ENCODE peak calls at places on chromosomes 2 and 18, in ten cellular contexts. P, H, A, S, T, U, O, Y, Q and F are unnamed samples.

GRCh38 chr18:32974421-32975165 is 201.8 kb upstream of the KLHL14 start:
- DNase-seq in P (no peak), H (no peak), A (peak), S (no peak), T (no peak), U (no peak), O (no peak), Y (no peak), Q (no peak), F (no peak)

GRCh38 chr2:174970092-174970491 is 35.1 kb downstream of the CHN1 start:
- DNase-seq in P (no peak), H (no peak), A (peak), S (peak), T (no peak), U (no peak), O (no peak), Y (no peak), Q (no peak), F (no peak)

GRCh38 chr2:27773959-27774358 is 2.4 kb downstream of the MRPL33 start:
- DNase-seq in P (no peak), H (no peak), A (no peak), S (no peak), T (no peak), U (no peak), O (no peak), Y (no peak), Q (no peak), F (no peak)

GRCh38 chr2:8800821-8801220 is 36.6 kb downstream of the KIDINS220 start:
- DNase-seq in P (no peak), H (no peak), A (no peak), S (no peak), T (no peak), U (no peak), O (no peak), Y (no peak), Q (no peak), F (no peak)

GRCh38 chr18:69974365-69974764 is 26.7 kb upstream of the CD226 start:
- DNase-seq in P (no peak), H (no peak), A (peak), S (peak), T (no peak), U (no peak), O (no peak), Y (no peak), Q (no peak), F (peak)

GRCh38 chr2:144415381-144415780 is 104.5 kb downstream of the ZEB2 start:
- DNase-seq in P (no peak), H (no peak), A (no peak), S (no peak), T (no peak), U (no peak), O (no peak), Y (no peak), Q (no peak), F (no peak)

GRCh38 chr2:211457325-211457724 is 900.9 kb downstream of the CPS1 start:
- DNase-seq in P (peak), H (no peak), A (no peak), S (no peak), T (no peak), U (no peak), O (no peak), Y (no peak), Q (no peak), F (no peak)

GRCh38 chr2:104332733-104333132 is 521.2 kb upstream of the POU3F3 start:
- DNase-seq in P (no peak), H (no peak), A (peak), S (no peak), T (no peak), U (no peak), O (no peak), Y (no peak), Q (peak), F (peak)

GRCh38 chr2:132670104-132670960 is at the start of gene LYPD1:
- DNase-seq in P (peak), H (peak), A (peak), S (no peak), T (no peak), U (no peak), O (no peak), Y (peak), Q (no peak), F (no peak)

GRCh38 chr2:162215162-162215561 is 28.1 kb downstream of the FAP start:
- DNase-seq in P (no peak), H (no peak), A (no peak), S (no peak), T (no peak), U (no peak), O (no peak), Y (no peak), Q (no peak), F (no peak)

GRCh38 chr2:233845301-233846060 is 8.9 kb downstream of the HJURP start:
- DNase-seq in P (no peak), H (no peak), A (no peak), S (no peak), T (no peak), U (peak), O (no peak), Y (no peak), Q (no peak), F (no peak)

GRCh38 chr2:67790622-67791021 is 272.2 kb downstream of the C1D start:
- DNase-seq in P (no peak), H (no peak), A (peak), S (peak), T (no peak), U (no peak), O (no peak), Y (no peak), Q (no peak), F (peak)

GRCh38 chr2:215692387-215693079 is 256.7 kb upstream of the FN1 start:
- DNase-seq in P (no peak), H (no peak), A (peak), S (peak), T (no peak), U (no peak), O (no peak), Y (no peak), Q (no peak), F (peak)

GRCh38 chr2:63486861-63487290 is 101.4 kb downstream of the WDPCP start:
- DNase-seq in P (peak), H (no peak), A (no peak), S (no peak), T (no peak), U (no peak), O (no peak), Y (no peak), Q (no peak), F (no peak)

GRCh38 chr2:37324536-37324785 is 172 bp downstream of the PRKD3 start:
- DNase-seq in P (peak), H (peak), A (peak), S (peak), T (peak), U (no peak), O (peak), Y (no peak), Q (no peak), F (peak)

GRCh38 chr18:9771261-9771976 is 63.3 kb downstream of the RAB31 start:
- DNase-seq in P (peak), H (peak), A (peak), S (peak), T (no peak), U (peak), O (peak), Y (peak), Q (peak), F (peak)

GRCh38 chr2:121999273-121999672 is 243.8 kb downstream of the TSN start:
- DNase-seq in P (no peak), H (no peak), A (peak), S (peak), T (no peak), U (no peak), O (no peak), Y (no peak), Q (no peak), F (peak)

GRCh38 chr2:151669585-151670081 is 64.6 kb downstream of the NEB start:
- DNase-seq in P (peak), H (no peak), A (peak), S (no peak), T (no peak), U (no peak), O (no peak), Y (no peak), Q (peak), F (no peak)

GRCh38 chr2:11889854-11890253 is 143.4 kb downstream of the LPIN1 start:
- DNase-seq in P (no peak), H (no peak), A (no peak), S (no peak), T (no peak), U (no peak), O (no peak), Y (no peak), Q (no peak), F (no peak)

GRCh38 chr2:86002375-86002774 is 103.3 kb downstream of the POLR1A start:
- DNase-seq in P (no peak), H (no peak), A (no peak), S (no peak), T (no peak), U (no peak), O (no peak), Y (no peak), Q (no peak), F (no peak)

GRCh38 chr2:201244829-201245228 is 15.5 kb upstream of the CASP8 start:
- DNase-seq in P (no peak), H (no peak), A (no peak), S (no peak), T (no peak), U (peak), O (no peak), Y (no peak), Q (no peak), F (no peak)
- TF ChIP-seq CTCF in P (no peak), H (no peak), A (no peak), S (no peak), T (no peak), U (no peak), O (no peak), Y (no peak), Q (no peak), F (no peak)

GRCh38 chr18:59912007-59912550 is 12.3 kb downstream of the PMAIP1 start:
- DNase-seq in P (no peak), H (no peak), A (peak), S (no peak), T (no peak), U (no peak), O (no peak), Y (no peak), Q (no peak), F (no peak)
- TF ChIP-seq CTCF in P (no peak), H (no peak), A (no peak), S (no peak), T (no peak), U (no peak), O (no peak), Y (no peak), Q (no peak), F (no peak)

GRCh38 chr2:115305712-115306111 is 863.3 kb downstream of the DPP10 start:
- DNase-seq in P (no peak), H (no peak), A (no peak), S (no peak), T (no peak), U (no peak), O (no peak), Y (no peak), Q (no peak), F (no peak)
- TF ChIP-seq CTCF in P (no peak), H (no peak), A (no peak), S (no peak), T (no peak), U (no peak), O (no peak), Y (no peak), Q (no peak), F (no peak)

GRCh38 chr2:179137191-179137590 is 87.3 kb upstream of the CCDC141 start:
- DNase-seq in P (no peak), H (no peak), A (no peak), S (no peak), T (no peak), U (no peak), O (no peak), Y (no peak), Q (no peak), F (no peak)

GRCh38 chr2:179141206-179141605 is 91.3 kb upstream of the CCDC141 start:
- DNase-seq in P (no peak), H (no peak), A (no peak), S (no peak), T (no peak), U (no peak), O (no peak), Y (no peak), Q (no peak), F (no peak)

GRCh38 chr2:179140546-179140945 is 90.6 kb upstream of the CCDC141 start:
- DNase-seq in P (no peak), H (no peak), A (peak), S (no peak), T (no peak), U (no peak), O (no peak), Y (no peak), Q (no peak), F (no peak)

GRCh38 chr2:179139506-179139905 is 89.6 kb upstream of the CCDC141 start:
- DNase-seq in P (no peak), H (no peak), A (peak), S (no peak), T (no peak), U (no peak), O (no peak), Y (no peak), Q (no peak), F (no peak)
- TF ChIP-seq CTCF in P (no peak), H (no peak), A (no peak), S (no peak), T (no peak), U (no peak), O (no peak), Y (no peak), Q (no peak), F (no peak)

DNA sequence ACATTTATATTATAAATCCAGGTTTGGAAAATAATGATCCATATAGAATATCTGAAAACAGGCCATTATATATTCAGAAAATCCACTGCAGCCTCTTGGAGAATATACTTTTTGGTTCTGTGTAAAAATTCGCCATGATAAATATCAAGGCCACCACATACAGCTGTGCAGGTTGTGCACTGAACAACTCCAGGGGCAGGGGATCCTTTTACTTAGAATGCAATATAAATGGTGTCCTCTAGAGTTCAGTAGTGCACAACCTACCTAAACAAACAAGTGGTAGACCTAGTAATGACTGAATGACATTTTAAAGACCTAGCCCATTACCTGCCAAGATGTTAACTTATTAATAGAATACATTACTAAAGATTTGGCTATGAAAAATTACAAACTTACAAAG is 22.4 kb downstream of the MOGAT1 start:
- DNase-seq in P (no peak), H (no peak), A (no peak), S (peak), T (no peak), U (no peak), O (no peak), Y (no peak), Q (no peak), F (no peak)
- TF ChIP-seq CTCF in P (peak), H (no peak), A (peak), S (peak), T (no peak), U (peak), O (no peak), Y (peak), Q (peak), F (peak)

GRCh38 chr2:191905336-191905735 is 58.4 kb upstream of the CAVIN2 start:
- DNase-seq in P (no peak), H (no peak), A (no peak), S (no peak), T (no peak), U (no peak), O (no peak), Y (no peak), Q (no peak), F (no peak)

GRCh38 chr2:191910518-191910917 is 63.6 kb upstream of the CAVIN2 start:
- DNase-seq in P (no peak), H (no peak), A (peak), S (peak), T (no peak), U (no peak), O (no peak), Y (no peak), Q (no peak), F (peak)

GRCh38 chr2:191907091-191907490 is 60.2 kb upstream of the CAVIN2 start:
- DNase-seq in P (no peak), H (no peak), A (peak), S (no peak), T (no peak), U (no peak), O (no peak), Y (no peak), Q (no peak), F (no peak)

GRCh38 chr2:191908874-191909273 is 62.0 kb upstream of the CAVIN2 start:
- DNase-seq in P (no peak), H (no peak), A (no peak), S (no peak), T (no peak), U (no peak), O (no peak), Y (no peak), Q (no peak), F (no peak)

DNA sequence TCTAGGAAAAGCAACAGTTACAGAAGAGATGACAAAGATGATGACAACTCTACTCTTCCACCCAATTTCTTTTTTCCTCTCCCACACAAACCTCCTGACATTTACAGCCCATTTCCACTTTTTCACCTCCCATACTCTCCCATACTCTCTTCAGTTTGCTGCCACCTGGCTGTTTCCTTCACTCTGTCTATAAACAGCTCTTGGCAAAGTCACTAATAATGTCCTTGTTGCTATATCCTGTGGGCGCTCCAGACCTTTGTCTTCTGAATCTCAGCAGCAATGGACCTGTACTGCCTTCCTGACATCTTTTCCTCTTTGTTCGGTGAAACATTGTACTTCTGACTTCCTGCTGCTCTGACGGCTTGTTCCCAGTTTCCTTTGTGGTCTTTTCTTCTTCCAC is 60.7 kb upstream of the CAVIN2 start:
- DNase-seq in P (no peak), H (no peak), A (no peak), S (no peak), T (no peak), U (no peak), O (no peak), Y (no peak), Q (no peak), F (no peak)
- TF ChIP-seq CTCF in P (no peak), H (no peak), A (no peak), S (peak), T (no peak), U (no peak), O (no peak), Y (no peak), Q (peak), F (no peak)

DNA sequence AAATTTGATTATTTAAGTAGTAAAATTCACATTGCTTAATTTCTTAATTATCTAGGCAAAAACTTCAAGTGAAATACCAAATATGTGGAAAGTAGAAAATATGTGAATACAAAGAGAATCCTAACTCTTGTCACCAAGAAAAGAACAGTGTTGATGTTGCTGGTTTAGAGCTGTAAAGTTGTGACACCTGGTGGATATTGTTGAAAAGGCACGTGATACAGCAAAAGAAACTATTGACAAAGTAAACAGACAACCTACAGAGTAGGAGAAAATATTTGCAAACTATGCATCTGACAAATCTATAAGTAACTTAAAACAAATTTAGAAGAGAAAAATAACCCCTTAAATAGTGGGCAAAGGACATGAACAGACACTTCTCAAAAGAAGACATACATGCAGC is 25.6 kb upstream of the ZC3H15 start:
- DNase-seq in P (peak), H (no peak), A (peak), S (no peak), T (no peak), U (no peak), O (no peak), Y (no peak), Q (no peak), F (peak)
- TF ChIP-seq CTCF in P (peak), H (peak), A (peak), S (peak), T (peak), U (peak), O (no peak), Y (peak), Q (peak), F (peak)

GRCh38 chr18:11759456-11759855 is 70.4 kb downstream of the GNAL start:
- DNase-seq in P (no peak), H (no peak), A (no peak), S (no peak), T (no peak), U (no peak), O (no peak), Y (no peak), Q (no peak), F (no peak)

GRCh38 chr18:11762429-11762828 is 73.4 kb downstream of the GNAL start:
- DNase-seq in P (no peak), H (no peak), A (no peak), S (no peak), T (no peak), U (no peak), O (no peak), Y (no peak), Q (no peak), F (no peak)

GRCh38 chr18:11757084-11757590 is 68.1 kb downstream of the GNAL start:
- DNase-seq in P (no peak), H (no peak), A (no peak), S (no peak), T (no peak), U (no peak), O (no peak), Y (no peak), Q (no peak), F (no peak)

GRCh38 chr18:11760498-11761158 is 71.6 kb downstream of the GNAL start:
- DNase-seq in P (no peak), H (no peak), A (no peak), S (no peak), T (no peak), U (no peak), O (no peak), Y (no peak), Q (no peak), F (no peak)

DNA sequence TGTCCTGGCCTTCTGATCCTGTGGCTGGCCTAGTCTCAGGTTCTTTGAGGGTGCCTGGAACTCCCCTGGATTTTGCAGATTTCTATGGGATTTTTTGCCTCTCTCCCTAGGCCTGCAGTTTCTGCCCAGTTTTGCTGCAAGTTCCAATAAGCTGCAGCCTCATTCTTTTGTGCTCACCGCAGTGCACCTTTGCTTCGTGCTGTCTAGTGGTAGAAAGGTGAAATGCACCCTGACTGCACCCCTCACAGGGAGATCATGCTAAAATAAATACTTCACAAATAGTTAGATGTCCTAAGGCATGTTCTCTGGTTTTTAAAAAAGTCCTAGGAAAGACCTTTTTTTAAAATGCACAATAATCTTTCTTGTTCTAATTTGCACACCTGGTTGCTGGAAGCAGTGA is 72.5 kb downstream of the GNAL start:
- DNase-seq in P (no peak), H (no peak), A (no peak), S (no peak), T (no peak), U (no peak), O (no peak), Y (no peak), Q (peak), F (no peak)
- TF ChIP-seq CTCF in P (no peak), H (no peak), A (peak), S (peak), T (no peak), U (peak), O (no peak), Y (peak), Q (peak), F (no peak)

GRCh38 chr2:128306931-128307460 is 11.7 kb downstream of the HS6ST1 start:
- DNase-seq in P (no peak), H (peak), A (no peak), S (no peak), T (no peak), U (no peak), O (no peak), Y (no peak), Q (no peak), F (no peak)

GRCh38 chr2:128304330-128304714 is 14.3 kb downstream of the HS6ST1 start:
- DNase-seq in P (no peak), H (peak), A (no peak), S (no peak), T (no peak), U (no peak), O (no peak), Y (no peak), Q (no peak), F (no peak)

GRCh38 chr2:128306081-128306930 is 12.4 kb downstream of the HS6ST1 start:
- DNase-seq in P (peak), H (peak), A (peak), S (peak), T (no peak), U (no peak), O (no peak), Y (no peak), Q (peak), F (peak)

GRCh38 chr2:128304715-128305554 is 13.7 kb downstream of the HS6ST1 start:
- DNase-seq in P (peak), H (peak), A (peak), S (peak), T (no peak), U (no peak), O (peak), Y (no peak), Q (peak), F (peak)

GRCh38 chr2:128305555-128306080 is 13.1 kb downstream of the HS6ST1 start:
- DNase-seq in P (peak), H (peak), A (peak), S (no peak), T (no peak), U (no peak), O (no peak), Y (no peak), Q (no peak), F (peak)
- TF ChIP-seq CTCF in P (no peak), H (no peak), A (no peak), S (no peak), T (no peak), U (no peak), O (no peak), Y (no peak), Q (no peak), F (no peak)